ENCODE peak calls at places on chromosome 1, in four cellular contexts. One of them, this sample, is unnamed.

GRCh38 chr1:215590779-215591491 is 23.8 kb downstream of the KCTD3 start:
- DNase-seq in OCI-LY7: no peak
- DNase-seq in left lung: no peak
- DNase-seq in breast epithelium: no peak
- DNase-seq in this sample: no peak

GRCh38 chr1:150973826-150974579 is 632 bp downstream of the CERS2 start:
- DNase-seq in left lung: peak; percentile 86
- DNase-seq in OCI-LY7: peak; percentile 71
- DNase-seq in breast epithelium: no peak
- DNase-seq in this sample: no peak

GRCh38 chr1:31152181-31152768 is 86.8 kb upstream of the PUM1 start:
- DNase-seq in left lung: no peak
- DNase-seq in OCI-LY7: peak; percentile 33
- DNase-seq in breast epithelium: no peak
- DNase-seq in this sample: peak; percentile 87

GRCh38 chr1:234781241-234782056 is 171.5 kb upstream of the IRF2BP2 start:
- DNase-seq in breast epithelium: no peak
- DNase-seq in OCI-LY7: no peak
- DNase-seq in left lung: no peak
- DNase-seq in this sample: no peak

GRCh38 chr1:240000634-240001033 is 91.0 kb upstream of the FMN2 start:
- DNase-seq in left lung: no peak
- DNase-seq in breast epithelium: no peak
- DNase-seq in OCI-LY7: no peak
- DNase-seq in this sample: peak; percentile 45

GRCh38 chr1:93749894-93750301 is 68.3 kb upstream of the BCAR3 start:
- DNase-seq in breast epithelium: no peak
- DNase-seq in OCI-LY7: peak; percentile 89
- DNase-seq in left lung: no peak
- DNase-seq in this sample: no peak

GRCh38 chr1:20682571-20683236 is 21.5 kb upstream of the DDOST start:
- DNase-seq in left lung: no peak
- DNase-seq in breast epithelium: no peak
- DNase-seq in OCI-LY7: peak; percentile 68
- DNase-seq in this sample: no peak

GRCh38 chr1:29444081-29444715 is 207.9 kb downstream of the PTPRU start:
- DNase-seq in OCI-LY7: no peak
- DNase-seq in left lung: no peak
- DNase-seq in breast epithelium: peak; percentile 12
- DNase-seq in this sample: no peak

GRCh38 chr1:20426923-20427322 is 59.1 kb downstream of the CAMK2N1 start:
- DNase-seq in breast epithelium: peak; percentile 5
- DNase-seq in left lung: no peak
- DNase-seq in OCI-LY7: no peak
- DNase-seq in this sample: peak; percentile 55

GRCh38 chr1:56452027-56453011 is 127.0 kb downstream of the PLPP3 start:
- DNase-seq in breast epithelium: no peak
- DNase-seq in OCI-LY7: no peak
- DNase-seq in left lung: no peak
- DNase-seq in this sample: no peak

GRCh38 chr1:18739956-18740355 is 109.3 kb downstream of the PAX7 start:
- DNase-seq in OCI-LY7: no peak
- DNase-seq in left lung: no peak
- DNase-seq in breast epithelium: no peak
- DNase-seq in this sample: no peak

GRCh38 chr1:52683367-52683940 is 14.7 kb downstream of the COA7 start:
- DNase-seq in left lung: no peak
- DNase-seq in OCI-LY7: no peak
- DNase-seq in breast epithelium: no peak
- DNase-seq in this sample: no peak

GRCh38 chr1:85427844-85428243 is 37.1 kb downstream of the DDAH1 start:
- DNase-seq in OCI-LY7: no peak
- DNase-seq in left lung: no peak
- DNase-seq in breast epithelium: no peak
- DNase-seq in this sample: no peak

GRCh38 chr1:61975621-61976020 is 219.0 kb upstream of the L1TD1 start:
- DNase-seq in OCI-LY7: no peak
- DNase-seq in left lung: no peak
- DNase-seq in breast epithelium: no peak
- DNase-seq in this sample: no peak

This sample was measured in HTR-8/SVneo.